ENCODE peak calls at places on chromosome 4, in five cellular contexts. T is Karpas-422, H is fibroblast of lung, S is SK-N-SH, G is PC-3. W is an unnamed sample. For H3K36me3, the result is how much of the 10 kb centered on the place peaks cover.

GRCh38 chr4:161949941-161950725 is 213.7 kb downstream of the FSTL5 start:
- DNase-seq in T (no peak), H (no peak), S (no peak), G (no peak), W (peak)

GRCh38 chr4:128358231-128358902 is 70.8 kb upstream of the PGRMC2 start:
- DNase-seq in T (no peak), H (peak), S (no peak), G (no peak), W (peak)

GRCh38 chr4:82125863-82126297 is 247.9 kb downstream of the HNRNPD start:
- DNase-seq in T (no peak), H (no peak), S (no peak), G (no peak), W (no peak)

GRCh38 chr4:108048157-108048556 is 58.5 kb downstream of the HADH start:
- DNase-seq in T (no peak), H (no peak), S (no peak), G (no peak), W (no peak)

GRCh38 chr4:184815046-184815877 is 10.5 kb downstream of the ACSL1 start:
- DNase-seq in T (no peak), H (peak), S (peak), G (peak), W (peak)

GRCh38 chr4:140052050-140052449 is 101.9 kb downstream of the MAML3 start:
- DNase-seq in T (peak), H (peak), S (no peak), G (peak), W (no peak)

GRCh38 chr4:15551740-15552446 is 82.2 kb downstream of the CC2D2A start:
- DNase-seq in T (no peak), H (no peak), S (no peak), G (no peak), W (no peak)

GRCh38 chr4:164536829-164537228 is 217.1 kb upstream of the SMIM31 start:
- DNase-seq in T (no peak), H (peak), S (no peak), G (peak), W (peak)

GRCh38 chr4:73692701-73693100 is 47.7 kb upstream of the CXCL8 start:
- DNase-seq in T (no peak), H (no peak), S (no peak), G (peak), W (no peak)

GRCh38 chr4:40573593-40574311 is 55.9 kb downstream of the RBM47 start:
- DNase-seq in T (no peak), H (no peak), S (no peak), G (no peak), W (no peak)

GRCh38 chr4:46124773-46125172 is 919 bp upstream of the GABRG1 start:
- DNase-seq in T (no peak), H (no peak), S (peak), G (no peak), W (no peak)

GRCh38 chr4:46254788-46255187 is 130.9 kb upstream of the GABRG1 start:
- DNase-seq in T (no peak), H (peak), S (no peak), G (peak), W (peak)

GRCh38 chr4:86741841-86742240 is 107.3 kb downstream of the SLC10A6 start:
- DNase-seq in T (no peak), H (no peak), S (no peak), G (no peak), W (no peak)

GRCh38 chr4:17358236-17358635 is 153.7 kb downstream of the QDPR start:
- DNase-seq in T (no peak), H (no peak), S (no peak), G (no peak), W (peak)

GRCh38 chr4:168615294-168615693 is 118.4 kb downstream of the PALLD start:
- DNase-seq in T (no peak), H (peak), S (no peak), G (peak), W (peak)

GRCh38 chr4:16227462-16227868 is 1.2 kb upstream of the TAPT1 start:
- DNase-seq in T (peak), H (peak), S (peak), G (peak), W (peak)

GRCh38 chr4:23878235-23878861 is 11.5 kb downstream of the PPARGC1A start:
- DNase-seq in T (no peak), H (no peak), S (no peak), G (no peak), W (peak)

GRCh38 chr4:169823685-169824084 is 65.9 kb upstream of the HPF1 start:
- DNase-seq in T (peak), H (peak), S (no peak), G (peak), W (peak)

GRCh38 chr4:148515248-148515647 is 73.0 kb upstream of the NR3C2 start:
- DNase-seq in T (no peak), H (peak), S (no peak), G (peak), W (peak)

GRCh38 chr4:661856-662761 is 12.0 kb downstream of the ATP5ME start:
- DNase-seq in T (no peak), H (no peak), S (no peak), G (no peak), W (no peak)

GRCh38 chr4:81052119-81053068 is 21.9 kb downstream of the BMP3 start:
- DNase-seq in T (peak), H (peak), S (peak), G (peak), W (peak)

GRCh38 chr4:151675366-151676060 is 85.3 kb downstream of the GATB start:
- DNase-seq in T (no peak), H (no peak), S (peak), G (no peak), W (no peak)

GRCh38 chr4:176782794-176783193 is 9.9 kb downstream of the VEGFC start:
- DNase-seq in T (no peak), H (no peak), S (no peak), G (no peak), W (no peak)

GRCh38 chr4:40149960-40150385 is 46.9 kb upstream of the RHOH start:
- DNase-seq in T (peak), H (peak), S (peak), G (peak), W (peak)

GRCh38 chr4:22483551-22483981 is 32.3 kb downstream of the ADGRA3 start:
- DNase-seq in T (no peak), H (peak), S (no peak), G (peak), W (peak)

GRCh38 chr4:157220026-157220881 is at the start of gene GRIA2:
- DNase-seq in T (no peak), H (peak), S (peak), G (no peak), W (peak)

GRCh38 chr4:138609943-138610350 is 367.8 kb upstream of the SLC7A11 start:
- DNase-seq in T (no peak), H (peak), S (no peak), G (peak), W (peak)

GRCh38 chr4:76782837-76783236 is 115.1 kb downstream of the SOWAHB start:
- DNase-seq in T (no peak), H (peak), S (no peak), G (peak), W (peak)

DNA sequence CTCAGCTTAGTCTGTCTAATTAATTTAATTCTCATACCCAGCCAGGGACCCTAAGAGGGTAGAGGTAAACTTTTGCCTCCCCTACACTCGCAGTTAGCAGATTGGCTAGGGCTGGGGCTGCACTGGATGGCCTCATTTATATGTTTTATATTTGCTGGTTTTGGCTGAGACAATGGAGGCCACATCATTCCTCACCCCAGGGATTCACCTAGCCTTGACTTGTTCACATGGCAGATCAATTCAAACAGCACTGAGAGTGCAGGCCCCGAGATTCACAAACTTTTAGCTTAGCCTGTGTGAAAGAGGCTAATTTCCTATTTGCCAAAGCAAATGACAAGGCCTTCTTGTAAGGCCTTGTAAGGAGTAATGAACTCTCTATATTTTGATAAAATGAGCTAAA is 844.4 kb downstream of the ARAP2 start:
- DNase-seq in T (no peak), H (no peak), S (no peak), G (no peak), W (no peak)
- H3K4me3 ChIP-seq in T (no peak), H (no peak), S (no peak), G (no peak), W (no peak)

GRCh38 chr4:3215733-3216132 is 33.2 kb upstream of the MSANTD1 start:
- DNase-seq in T (no peak), H (no peak), S (no peak), G (no peak), W (no peak)
- H3K36me3 ChIP-seq in T (under half), H (under half), S (under half), G (under half), W (under half)

GRCh38 chr4:2042207-2042946 is 16.8 kb upstream of the NAT8L start:
- DNase-seq in T (peak), H (no peak), S (peak), G (no peak), W (no peak)
- H3K9ac ChIP-seq in T (peak), H (no peak), S (peak), G (peak), W (peak)

GRCh38 chr4:4865705-4866123 is 6.2 kb downstream of the MSX1 start:
- DNase-seq in T (no peak), H (no peak), S (peak), G (no peak), W (no peak)

GRCh38 chr4:4866833-4867744 is 7.6 kb downstream of the MSX1 start:
- DNase-seq in T (no peak), H (no peak), S (peak), G (no peak), W (no peak)

GRCh38 chr4:4866124-4866832 is 6.8 kb downstream of the MSX1 start:
- DNase-seq in T (no peak), H (no peak), S (peak), G (no peak), W (no peak)

GRCh38 chr4:4864443-4864939 is 5.0 kb downstream of the MSX1 start:
- DNase-seq in T (no peak), H (no peak), S (no peak), G (no peak), W (no peak)

GRCh38 chr4:4864940-4865704 is 5.7 kb downstream of the MSX1 start:
- DNase-seq in T (no peak), H (no peak), S (peak), G (no peak), W (no peak)
- H3K4me3 ChIP-seq in T (no peak), H (no peak), S (peak), G (no peak), W (peak)

DNA sequence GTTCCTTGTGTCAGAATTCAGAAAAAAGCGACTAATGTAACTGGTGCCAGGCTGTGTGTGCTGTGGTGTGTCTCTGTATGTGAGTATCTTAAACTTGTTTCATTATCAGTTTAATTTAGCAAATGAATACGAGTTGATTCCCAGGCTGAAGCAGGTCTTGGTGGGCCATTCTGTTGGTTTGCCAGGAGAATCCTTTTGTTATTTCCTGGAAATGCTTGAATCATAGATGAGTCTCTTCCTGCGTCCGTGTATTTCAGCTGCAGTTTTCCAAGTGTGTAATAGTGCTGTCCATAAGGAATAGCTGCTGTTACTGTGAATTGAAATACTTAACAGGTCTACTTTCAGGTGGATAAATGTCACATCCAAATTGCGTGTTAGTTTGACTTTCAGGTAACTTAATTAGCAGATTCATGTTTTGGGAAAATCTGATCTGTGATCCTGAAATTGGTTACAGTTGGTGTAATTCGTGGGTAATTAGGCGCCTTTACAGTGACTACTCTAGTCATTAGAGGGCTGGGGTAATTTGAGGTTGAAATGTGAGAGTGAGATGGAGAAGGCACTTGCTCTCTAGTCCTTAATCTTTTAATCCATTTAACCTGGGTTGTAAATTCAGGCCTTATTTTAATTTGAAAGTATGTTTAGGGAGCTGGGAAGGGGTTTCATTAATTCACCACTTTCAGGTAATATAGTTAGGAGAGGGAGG is 23.8 kb downstream of the TMEM131L start:
- DNase-seq in T (no peak), H (no peak), S (no peak), G (peak), W (no peak)
- H3K36me3 ChIP-seq in T (under half), H (under half), S (under half), G (under half), W (under half)